ENCODE peak calls at places on chromosome 22, in six cellular contexts. O is CD4-positive, CD25-positive, alpha-beta regulatory T cell; U is gastrocnemius medialis; K is fibroblast of lung; Z is mesendoderm; C is stomach. S is an unnamed sample.

GRCh38 chr22:38727123-38727522 is 21.4 kb downstream of the GTPBP1 start:
- DNase-seq in C (no peak), U (no peak), O (no peak), Z (no peak), K (no peak), S (no peak)

GRCh38 chr22:50216684-50217520 is 16.1 kb downstream of the SELENOO start:
- DNase-seq in U (no peak), C (no peak), K (no peak), Z (no peak), O (no peak), S (no peak)

GRCh38 chr22:27616033-27616432 is 185.5 kb downstream of the MN1 start:
- DNase-seq in O (no peak), C (no peak), Z (no peak), U (no peak), K (no peak), S (no peak)

GRCh38 chr22:28441720-28442263 is 237.8 kb downstream of the TTC28 start:
- DNase-seq in Z (no peak), K (peak), O (no peak), C (no peak), U (no peak), S (peak)

GRCh38 chr22:32202539-32203180 is 2.2 kb downstream of the RFPL2 start:
- DNase-seq in C (peak), O (peak), Z (peak), K (peak), U (no peak), S (peak)

GRCh38 chr22:32348031-32348611 is 9.5 kb upstream of the RFPL3 start:
- DNase-seq in U (no peak), Z (no peak), C (no peak), K (no peak), O (no peak), S (peak)

GRCh38 chr22:50272103-50272782 is 2.1 kb upstream of the MAPK11 start:
- DNase-seq in C (no peak), O (no peak), Z (peak), U (no peak), K (peak), S (no peak)

GRCh38 chr22:17268501-17269223 is 49.4 kb upstream of the ADA2 start:
- DNase-seq in Z (peak), C (no peak), O (no peak), K (no peak), U (no peak), S (no peak)

GRCh38 chr22:47090591-47091240 is 328.3 kb downstream of the TBC1D22A start:
- DNase-seq in C (no peak), O (no peak), U (no peak), Z (peak), K (peak), S (peak)

GRCh38 chr22:23242473-23243001 is 62.2 kb downstream of the BCR start:
- DNase-seq in U (no peak), Z (peak), O (no peak), C (no peak), K (peak), S (no peak)

GRCh38 chr22:18031670-18032454 is 7.5 kb upstream of the MICAL3 start:
- DNase-seq in C (no peak), K (peak), U (peak), Z (peak), O (no peak), S (no peak)

GRCh38 chr22:21051836-21052400 is 6.2 kb downstream of the LRRC74B start:
- DNase-seq in Z (no peak), C (no peak), K (peak), U (no peak), O (no peak), S (no peak)

GRCh38 chr22:20319041-20319744 is 667 bp downstream of the DGCR6L start:
- DNase-seq in O (no peak), C (peak), Z (peak), K (no peak), U (no peak), S (peak)

GRCh38 chr22:40628354-40629042 is 8.0 kb downstream of the MRTFA start:
- DNase-seq in U (no peak), O (no peak), C (no peak), K (peak), Z (no peak), S (no peak)

GRCh38 chr22:20229916-20230775 is 38.0 kb downstream of the RTN4R start:
- DNase-seq in Z (no peak), C (peak), O (no peak), K (peak), U (no peak), S (no peak)

GRCh38 chr22:17536269-17536668 is 27.0 kb upstream of the SLC25A18 start:
- DNase-seq in K (peak), U (no peak), C (no peak), O (no peak), Z (no peak), S (no peak)

GRCh38 chr22:25368271-25368670 is 148.8 kb downstream of the CRYBB2 start:
- DNase-seq in C (peak), Z (peak), O (no peak), K (peak), U (no peak), S (peak)
- H3K27ac ChIP-seq in C (no peak), Z (no peak), O (no peak), K (no peak), U (no peak), S (no peak)

GRCh38 chr22:19175602-19176174 is 2.8 kb downstream of the SLC25A1 start:
- DNase-seq in C (no peak), O (no peak), Z (no peak), K (no peak), U (peak), S (no peak)
- H3K27ac ChIP-seq in C (peak), O (no peak), Z (no peak), K (no peak), U (peak), S (no peak)

GRCh38 chr22:30181459-30182353 is 64.9 kb downstream of the LIF start:
- DNase-seq in K (no peak), O (no peak), Z (no peak), U (no peak), C (no peak), S (peak)
- H3K27ac ChIP-seq in K (no peak), O (no peak), Z (no peak), U (no peak), C (no peak), S (no peak)

GRCh38 chr22:37282385-37282677 is at the start of gene CYTH4:
- DNase-seq in K (no peak), U (peak), C (peak), O (peak), Z (no peak), S (peak)
- H3K27ac ChIP-seq in K (no peak), U (no peak), C (peak), O (peak), Z (no peak), S (peak)

GRCh38 chr22:25447067-25447688 is 117.3 kb upstream of the GRK3 start:
- DNase-seq in Z (no peak), C (no peak), K (no peak), O (no peak), U (no peak), S (no peak)
- H3K27ac ChIP-seq in Z (no peak), C (no peak), K (no peak), O (no peak), U (no peak), S (no peak)

DNA sequence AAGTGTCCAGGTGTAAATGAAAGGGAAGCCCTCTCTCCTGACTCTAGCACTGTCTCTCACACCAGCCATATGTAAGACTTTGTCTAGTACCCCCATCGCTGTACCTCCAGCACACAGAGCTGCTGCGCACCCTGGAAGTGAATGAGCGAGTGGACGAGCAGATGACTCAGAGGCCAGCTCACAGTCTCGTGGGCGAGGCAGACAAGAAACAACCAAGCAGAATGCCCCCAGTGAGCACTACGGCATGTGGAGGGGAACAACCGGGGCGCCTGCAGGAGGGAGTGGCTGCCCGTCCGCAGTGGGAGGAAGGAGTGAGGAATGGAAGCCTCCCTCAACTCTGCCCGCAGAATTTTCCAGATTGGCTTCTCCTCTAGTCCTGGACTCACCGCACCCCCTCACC is 46.4 kb downstream of the MCM5 start:
- DNase-seq in C (no peak), Z (no peak), U (no peak), O (no peak), K (peak), S (no peak)
- H3K27ac ChIP-seq in C (peak), Z (no peak), U (no peak), O (no peak), K (peak), S (no peak)

GRCh38 chr22:24582111-24582814 is 10.6 kb downstream of the LRRC75B start:
- DNase-seq in Z (no peak), C (peak), K (no peak), O (no peak), U (no peak), S (no peak)

GRCh38 chr22:24579242-24579569 is 13.7 kb downstream of the LRRC75B start:
- DNase-seq in Z (no peak), C (no peak), O (no peak), U (no peak), K (no peak), S (no peak)

GRCh38 chr22:24576793-24577192 is 16.1 kb downstream of the LRRC75B start:
- DNase-seq in U (no peak), O (no peak), C (no peak), Z (no peak), K (no peak), S (peak)

GRCh38 chr22:24580276-24580675 is 12.6 kb downstream of the LRRC75B start:
- DNase-seq in U (no peak), K (peak), O (no peak), Z (no peak), C (no peak), S (no peak)

DNA sequence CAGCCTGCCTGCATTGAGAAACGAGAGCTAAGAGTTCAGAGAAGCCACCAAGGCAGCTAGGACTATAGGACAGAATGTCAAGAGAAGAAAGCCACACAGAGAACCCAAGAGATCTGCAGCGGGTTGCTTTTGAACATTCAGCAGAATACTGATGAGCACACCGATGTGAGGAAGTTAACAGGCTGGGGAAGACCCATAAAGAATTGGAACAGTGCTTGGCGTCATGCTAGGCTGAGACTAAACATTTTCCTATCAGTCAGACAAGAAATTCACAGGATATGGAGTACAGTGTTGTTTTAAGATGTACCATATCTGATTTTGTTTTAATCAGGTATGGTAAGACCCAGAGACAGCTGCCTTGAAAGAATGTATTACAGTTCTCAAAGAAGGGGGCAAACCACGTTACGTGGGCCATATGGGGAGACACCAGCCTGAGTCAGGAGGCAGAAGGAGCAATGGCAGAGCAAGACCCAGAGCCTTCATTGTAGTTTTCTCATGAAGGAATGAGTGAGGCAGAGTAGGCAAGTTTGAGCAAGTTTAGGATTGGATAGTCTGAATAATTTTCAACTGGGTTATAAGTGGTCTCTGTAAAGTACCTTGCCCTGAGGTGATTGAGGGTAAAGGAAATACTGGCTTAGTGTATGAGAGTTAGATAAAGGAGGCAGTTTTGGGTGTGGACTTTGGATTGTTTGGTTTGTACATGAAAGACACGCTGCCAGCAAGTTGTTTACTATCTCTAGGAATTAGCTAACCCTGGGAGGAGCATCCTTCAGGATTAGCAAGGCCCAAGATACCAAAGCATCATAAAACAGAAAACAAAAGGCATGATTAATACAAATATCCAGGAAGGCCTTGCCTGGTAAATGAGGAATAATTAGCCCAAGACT is 14.3 kb downstream of the LRRC75B start:
- DNase-seq in C (no peak), O (no peak), U (no peak), K (no peak), Z (no peak), S (peak)
- H3K27ac ChIP-seq in C (peak), O (no peak), U (no peak), K (no peak), Z (no peak), S (peak)